ENCODE peak calls at places on chromosomes 11 and 22, in eight cellular contexts. Q is transverse colon, W is A549, J is IMR-90, T is Peyer's patch, R is sigmoid colon, Z is gastrocnemius medialis, A is ovary. D is an unnamed sample.

GRCh38 chr11:116960916-116961315 is 123.5 kb upstream of the APOA1 start:
- DNase-seq in Q (no peak), W (no peak), J (peak; percentile 83), T (no peak), R (no peak), Z (no peak), A (no peak), D (no peak)

GRCh38 chr11:120589376-120589775 is 77.8 kb downstream of the GRIK4 start:
- DNase-seq in Q (no peak), W (no peak), J (no peak), T (peak; percentile 22), R (no peak), Z (no peak), A (no peak), D (no peak)

GRCh38 chr11:105636496-105636895 is 26.6 kb downstream of the GRIA4 start:
- DNase-seq in Q (no peak), W (no peak), J (no peak), T (no peak), R (no peak), Z (no peak), A (no peak), D (no peak)

GRCh38 chr11:36657610-36658225 is 59.7 kb upstream of the RAG2 start:
- DNase-seq in Q (no peak), W (no peak), J (peak; percentile 13), T (no peak), R (no peak), Z (no peak), A (no peak), D (no peak)

GRCh38 chr11:123356539-123356938 is 73.5 kb upstream of the GRAMD1B start:
- DNase-seq in Q (no peak), W (no peak), J (no peak), T (no peak), R (no peak), Z (no peak), A (no peak), D (no peak)

GRCh38 chr11:95322546-95322945 is 91.5 kb upstream of the SESN3 start:
- DNase-seq in Q (no peak), W (no peak), J (peak; percentile 25), T (no peak), R (no peak), Z (no peak), A (no peak), D (no peak)

GRCh38 chr22:49671331-49672012 is 156.2 kb downstream of the BRD1 start:
- DNase-seq in Q (no peak), W (no peak), J (no peak), T (no peak), R (no peak), Z (no peak), A (no peak), D (no peak)

GRCh38 chr11:119460582-119460981 is 37.6 kb upstream of the THY1 start:
- DNase-seq in Q (no peak), W (no peak), J (peak; percentile 97), T (no peak), R (no peak), Z (no peak), A (no peak), D (no peak)

GRCh38 chr11:28618426-28618825 is 510.2 kb downstream of the METTL15 start:
- DNase-seq in Q (no peak), W (no peak), J (peak; percentile 33), T (no peak), R (no peak), Z (no peak), A (no peak), D (no peak)

GRCh38 chr11:46342237-46342636 is 5.0 kb upstream of the DGKZ start:
- DNase-seq in Q (no peak), W (no peak), J (no peak), T (peak; percentile 43), R (no peak), Z (no peak), A (no peak), D (no peak)

GRCh38 chr11:1877211-1878133 is 14.2 kb downstream of the PRR33 start:
- DNase-seq in Q (peak; percentile 51), W (no peak), J (no peak), T (peak; percentile 57), R (peak; percentile 80), Z (peak; percentile 36), A (no peak), D (peak; percentile 91)

GRCh38 chr11:135074397-135074998 is 662.5 kb upstream of the B3GAT1 start:
- DNase-seq in Q (no peak), W (no peak), J (no peak), T (no peak), R (no peak), Z (no peak), A (no peak), D (no peak)

GRCh38 chr11:118180300-118180703 is 3.9 kb upstream of the SCN2B start:
- DNase-seq in Q (peak; percentile 26), W (no peak), J (no peak), T (no peak), R (peak; percentile 84), Z (peak; percentile 50), A (peak; percentile 51), D (peak; percentile 53)

GRCh38 chr22:38317237-38317994 is at the start of gene CSNK1E:
- DNase-seq in Q (peak; percentile 86), W (peak; percentile 51), J (peak; percentile 33), T (peak; percentile 86), R (peak; percentile 91), Z (peak; percentile 79), A (peak; percentile 88), D (peak; percentile 96)

GRCh38 chr22:17269607-17270261 is 50.5 kb upstream of the ADA2 start:
- DNase-seq in Q (peak; percentile 60), W (no peak), J (no peak), T (no peak), R (no peak), Z (no peak), A (no peak), D (no peak)

GRCh38 chr11:57899378-57899777 is 124.3 kb upstream of the OR9Q1 start:
- DNase-seq in Q (peak; percentile 62), W (no peak), J (no peak), T (no peak), R (no peak), Z (no peak), A (no peak), D (no peak)

GRCh38 chr11:83583953-83584352 is 297.8 kb upstream of the CCDC90B start:
- DNase-seq in Q (no peak), W (no peak), J (peak; percentile 80), T (no peak), R (no peak), Z (no peak), A (no peak), D (no peak)

GRCh38 chr11:34437224-34437879 is 1.4 kb upstream of the CAT start:
- DNase-seq in Q (no peak), W (no peak), J (no peak), T (no peak), R (no peak), Z (no peak), A (no peak), D (no peak)

GRCh38 chr11:36744375-36745168 is 146.5 kb upstream of the RAG2 start:
- DNase-seq in Q (peak; percentile 73), W (peak; percentile 8), J (peak; percentile 66), T (peak; percentile 72), R (peak; percentile 73), Z (peak; percentile 38), A (peak; percentile 51), D (peak; percentile 27)

GRCh38 chr11:67268036-67268683 is 1.9 kb downstream of the GRK2 start:
- DNase-seq in Q (peak; percentile 54), W (no peak), J (no peak), T (peak; percentile 51), R (peak; percentile 61), Z (no peak), A (peak; percentile 21), D (no peak)

GRCh38 chr22:37051629-37052385 is at the start of gene KCTD17:
- DNase-seq in Q (peak; percentile 86), W (peak; percentile 77), J (peak; percentile 59), T (peak; percentile 78), R (peak; percentile 80), Z (no peak), A (peak; percentile 75), D (peak; percentile 41)

GRCh38 chr11:66531841-66532240 is 14.0 kb downstream of the ZDHHC24 start:
- DNase-seq in Q (no peak), W (no peak), J (no peak), T (no peak), R (no peak), Z (no peak), A (no peak), D (no peak)

GRCh38 chr22:40346178-40347064 is at the start of gene ADSL:
- DNase-seq in Q (peak; percentile 92), W (peak; percentile 82), J (peak; percentile 79), T (peak; percentile 95), R (peak; percentile 93), Z (peak; percentile 94), A (peak; percentile 89), D (peak; percentile 97)

GRCh38 chr22:26512149-26512793 is at the start of gene TFIP11:
- DNase-seq in Q (peak; percentile 96), W (peak; percentile 89), J (peak; percentile 90), T (peak; percentile 96), R (peak; percentile 96), Z (peak; percentile 90), A (peak; percentile 94), D (peak; percentile 98)
- TF ChIP-seq POLR2A in Q (peak; percentile 78), W (peak; percentile 76), J (peak; percentile 68), T (peak; percentile 67), R (peak; percentile 51), Z (peak; percentile 78), A (peak; percentile 63), D (no peak)

DNA sequence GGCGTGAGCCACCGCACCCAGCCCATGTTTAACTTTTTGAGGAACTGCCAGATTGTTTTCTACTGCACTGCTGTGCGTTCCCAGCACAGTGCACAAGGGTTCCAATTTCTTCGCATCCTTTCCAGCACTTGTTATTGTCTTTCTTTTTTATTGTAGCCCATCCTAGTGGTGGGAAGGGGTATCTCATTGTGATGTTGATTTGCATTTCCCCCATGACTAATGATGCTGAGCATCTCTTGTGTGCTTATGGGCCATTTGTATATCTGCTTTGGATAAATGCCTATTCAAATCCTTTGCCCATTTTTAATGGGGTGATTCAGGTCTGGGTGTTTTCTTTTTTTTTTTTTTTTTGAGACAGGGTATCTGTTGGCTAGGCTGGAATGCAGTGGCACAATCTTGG is 36.6 kb upstream of the SYT7 start:
- DNase-seq in Q (no peak), W (no peak), J (peak; percentile 29), T (no peak), R (no peak), Z (no peak), A (no peak), D (no peak)
- TF ChIP-seq CTCF in Q (no peak), W (no peak), J (peak; percentile 8), T (no peak), R (no peak), Z (no peak), A (no peak), D (no peak)

DNA sequence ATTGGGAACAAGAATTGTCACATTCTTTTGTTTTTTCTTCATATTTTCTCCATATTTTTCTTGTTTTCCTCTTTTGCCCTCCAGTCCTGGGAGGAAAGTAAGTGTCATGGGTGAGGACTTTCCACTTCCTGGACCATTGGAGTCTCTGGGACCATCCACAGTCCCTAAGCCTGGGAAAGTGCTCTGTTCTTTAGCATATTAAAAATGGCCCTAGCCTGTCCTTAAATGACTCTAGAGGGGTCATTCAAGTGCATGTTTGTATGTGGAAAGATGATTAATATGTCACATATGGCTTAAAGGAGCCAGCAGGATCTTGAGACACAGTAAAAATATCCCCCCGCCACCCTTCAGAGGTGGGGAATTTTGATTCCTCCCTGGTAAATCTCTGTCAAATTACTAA is 20.1 kb upstream of the SCGB1D1 start:
- DNase-seq in Q (no peak), W (no peak), J (no peak), T (no peak), R (no peak), Z (no peak), A (no peak), D (no peak)
- TF ChIP-seq POLR2A in Q (no peak), W (no peak), J (no peak), T (no peak), R (no peak), Z (no peak), A (no peak), D (no peak)

GRCh38 chr11:115678942-115679341 is 174.7 kb upstream of the CADM1 start:
- DNase-seq in Q (peak; percentile 51), W (peak; percentile 22), J (no peak), T (no peak), R (no peak), Z (peak; percentile 18), A (no peak), D (peak; percentile 53)
- TF ChIP-seq CTCF in Q (no peak), W (peak; percentile 32), J (no peak), T (peak; percentile 36), R (no peak), Z (peak; percentile 28), A (no peak), D (no peak)

D was measured in lower leg skin.